ENCODE peak calls at places on chromosomes 4 and X, in six cellular contexts. G is MCF 10A; U is Peyer's patch; Z is A172; Y is NCI-H1092; F is activated naive CD8-positive, alpha-beta T cell treated with anti-CD3 and anti-CD28 coated beads, Interleukin-2, amount 50 U/mL, for 16 hours. I is an unnamed sample.

GRCh38 chrX:154040307-154040756 is 20.6 kb upstream of the IRAK1 start:
- DNase-seq in Z (peak), Y (no peak), U (no peak), G (peak), F (no peak), I (no peak)

GRCh38 chr4:16952462-16952871 is 54.0 kb upstream of the LDB2 start:
- DNase-seq in F (no peak), G (no peak), Z (no peak), U (no peak), Y (no peak), I (no peak)

GRCh38 chrX:55167124-55167523 is 53.0 kb upstream of the PAGE5 start:
- DNase-seq in G (peak), U (no peak), Y (no peak), F (no peak), Z (no peak), I (peak)

GRCh38 chrX:121308276-121308805 is 260.9 kb downstream of the GLUD2 start:
- DNase-seq in G (peak), F (no peak), U (no peak), Z (peak), Y (peak), I (peak)

GRCh38 chrX:45711231-45711630 is 510.6 kb upstream of the DIPK2B start:
- DNase-seq in G (no peak), Y (no peak), Z (peak), U (no peak), F (no peak), I (no peak)

GRCh38 chr4:129353490-129353889 is 257.5 kb downstream of the C4orf33 start:
- DNase-seq in Z (no peak), G (no peak), F (no peak), Y (no peak), U (no peak), I (no peak)

GRCh38 chrX:153643431-153644351 is 3.3 kb upstream of the DUSP9 start:
- DNase-seq in G (peak), F (no peak), U (no peak), Y (no peak), Z (no peak), I (peak)

GRCh38 chrX:46218373-46218772 is 326.8 kb downstream of the ZNF674 start:
- DNase-seq in G (no peak), U (no peak), F (no peak), Y (no peak), Z (no peak), I (no peak)

GRCh38 chr4:56264861-56265260 is 122.4 kb downstream of the AASDH start:
- DNase-seq in Z (no peak), Y (no peak), F (no peak), G (no peak), U (no peak), I (no peak)

GRCh38 chrX:71859637-71860036 is 51.0 kb upstream of the NHSL2 start:
- DNase-seq in Z (peak), U (no peak), Y (peak), F (no peak), G (peak), I (peak)

GRCh38 chr4:2788532-2789103 is 4.3 kb upstream of the SH3BP2 start:
- DNase-seq in Z (peak), Y (no peak), F (no peak), U (no peak), G (no peak), I (no peak)

GRCh38 chr4:141646969-141647368 is 10.6 kb downstream of the IL15 start:
- DNase-seq in F (no peak), U (no peak), Z (no peak), Y (no peak), G (no peak), I (no peak)

GRCh38 chr4:37601527-37601926 is 84.6 kb downstream of the RELL1 start:
- DNase-seq in G (peak), Z (peak), Y (no peak), U (no peak), F (no peak), I (no peak)

I was measured in DMS53.